ENCODE peak calls at places on chromosomes 13 and 19, in six cellular contexts. C is breast epithelium, Z is astrocyte of the spinal cord, Y is thoracic aorta, S is right lobe of liver, R is left ventricle myocardium inferior. A is an unnamed sample.

GRCh38 chr13:66305960-66306617 is 924.0 kb downstream of the PCDH9 start:
- DNase-seq in C (no peak), Z (no peak), Y (no peak), S (no peak), R (no peak), A (no peak)

GRCh38 chr13:83281666-83282065 is 600.6 kb downstream of the SLITRK1 start:
- DNase-seq in C (no peak), Z (no peak), Y (no peak), S (no peak), R (no peak), A (no peak)

GRCh38 chr13:30224732-30225131 is 82.6 kb downstream of the KATNAL1 start:
- DNase-seq in C (no peak), Z (no peak), Y (no peak), S (no peak), R (no peak), A (no peak)

GRCh38 chr19:51904331-51905165 is at the start of gene ZNF649:
- DNase-seq in C (peak), Z (peak), Y (peak), S (peak), R (peak), A (peak)

GRCh38 chr19:46529622-46530451 is 34.2 kb upstream of the PNMA8B start:
- DNase-seq in C (peak), Z (peak), Y (no peak), S (peak), R (peak), A (peak)

GRCh38 chr19:45591004-45591637 is 6.5 kb upstream of the OPA3 start:
- DNase-seq in C (peak), Z (peak), Y (no peak), S (peak), R (no peak), A (no peak)

GRCh38 chr19:37950471-37951175 is 43.6 kb downstream of the SIPA1L3 start:
- DNase-seq in C (no peak), Z (no peak), Y (no peak), S (no peak), R (no peak), A (peak)

GRCh38 chr13:80048802-80049201 is 292.1 kb downstream of the SPRY2 start:
- DNase-seq in C (no peak), Z (peak), Y (peak), S (peak), R (peak), A (peak)

GRCh38 chr19:40717325-40717879 is 490 bp downstream of the ITPKC start:
- DNase-seq in C (peak), Z (no peak), Y (no peak), S (peak), R (no peak), A (peak)

GRCh38 chr13:97262058-97262457 is 39.9 kb downstream of the MBNL2 start:
- DNase-seq in C (no peak), Z (no peak), Y (no peak), S (no peak), R (no peak), A (no peak)

GRCh38 chr13:101341464-101341863 is 74.8 kb downstream of the NALCN start:
- DNase-seq in C (no peak), Z (peak), Y (no peak), S (no peak), R (no peak), A (no peak)

GRCh38 chr19:8324186-8325050 is 3.1 kb downstream of the RPS28 start:
- DNase-seq in C (no peak), Z (no peak), Y (no peak), S (no peak), R (no peak), A (no peak)

GRCh38 chr19:17755533-17755885 is 4.2 kb downstream of the FCHO1 start:
- DNase-seq in C (no peak), Z (no peak), Y (no peak), S (no peak), R (no peak), A (no peak)

GRCh38 chr13:103236213-103236612 is 170.0 kb upstream of the SLC10A2 start:
- DNase-seq in C (no peak), Z (peak), Y (no peak), S (no peak), R (no peak), A (no peak)

GRCh38 chr19:12864721-12865715 is 16.2 kb downstream of the DNASE2 start:
- DNase-seq in C (no peak), Z (no peak), Y (no peak), S (peak), R (no peak), A (no peak)

GRCh38 chr13:110716235-110716505 is 2.7 kb downstream of the ING1 start:
- DNase-seq in C (no peak), Z (peak), Y (no peak), S (peak), R (no peak), A (no peak)

GRCh38 chr19:48724796-48725753 is 5.5 kb upstream of the MAMSTR start:
- DNase-seq in C (no peak), Z (peak), Y (no peak), S (no peak), R (peak), A (no peak)

GRCh38 chr13:100497394-100497793 is 91.2 kb downstream of the GGACT start:
- DNase-seq in C (no peak), Z (peak), Y (no peak), S (no peak), R (no peak), A (no peak)

GRCh38 chr13:97011446-97012131 is 17.3 kb upstream of the OXGR1 start:
- DNase-seq in C (no peak), Z (no peak), Y (no peak), S (no peak), R (no peak), A (no peak)

GRCh38 chr13:74243637-74244526 is 109.7 kb upstream of the KLF12 start:
- DNase-seq in C (no peak), Z (peak), Y (no peak), S (no peak), R (no peak), A (no peak)

GRCh38 chr19:34475026-34475974 is 6.3 kb upstream of the WTIP start:
- DNase-seq in C (no peak), Z (peak), Y (no peak), S (no peak), R (no peak), A (peak)

GRCh38 chr13:81395368-81395767 is 1054.4 kb upstream of the SPRY2 start:
- DNase-seq in C (no peak), Z (no peak), Y (no peak), S (no peak), R (no peak), A (peak)

GRCh38 chr19:34259367-34259865 is 5.1 kb downstream of the GARRE1 start:
- DNase-seq in C (no peak), Z (peak), Y (no peak), S (no peak), R (no peak), A (no peak)

GRCh38 chr13:60412909-60413616 is 16.0 kb downstream of the TDRD3 start:
- DNase-seq in C (no peak), Z (no peak), Y (no peak), S (no peak), R (no peak), A (no peak)

GRCh38 chr13:47415048-47415447 is 518.2 kb upstream of the HTR2A start:
- DNase-seq in C (no peak), Z (peak), Y (no peak), S (no peak), R (no peak), A (no peak)

GRCh38 chr19:7928741-7929701 is 3.1 kb upstream of the CTXN1 start:
- DNase-seq in C (no peak), Z (peak), Y (no peak), S (peak), R (no peak), A (no peak)

GRCh38 chr19:33301900-33302174 is 497 bp downstream of the CEBPA start:
- DNase-seq in C (no peak), Z (no peak), Y (no peak), S (no peak), R (no peak), A (no peak)

GRCh38 chr13:103803349-103803748 is 737.1 kb upstream of the SLC10A2 start:
- DNase-seq in C (no peak), Z (no peak), Y (no peak), S (no peak), R (no peak), A (no peak)

GRCh38 chr13:47094734-47095434 is 198.0 kb upstream of the HTR2A start:
- DNase-seq in C (no peak), Z (no peak), Y (no peak), S (no peak), R (no peak), A (no peak)

GRCh38 chr19:15463865-15464371 is 426 bp downstream of the RASAL3 start:
- DNase-seq in C (no peak), Z (no peak), Y (no peak), S (no peak), R (no peak), A (no peak)

GRCh38 chr19:42531313-42531712 is 3.0 kb upstream of the CEACAM1 start:
- DNase-seq in C (no peak), Z (no peak), Y (no peak), S (no peak), R (no peak), A (peak)

GRCh38 chr19:49441210-49441959 is at the start of gene SLC17A7:
- DNase-seq in C (no peak), Z (no peak), Y (no peak), S (no peak), R (peak), A (peak)

GRCh38 chr13:40452741-40453665 is 213.4 kb downstream of the FOXO1 start:
- DNase-seq in C (no peak), Z (peak), Y (no peak), S (no peak), R (no peak), A (peak)

GRCh38 chr13:76853481-76853880 is 32.7 kb downstream of the KCTD12 start:
- DNase-seq in C (no peak), Z (no peak), Y (no peak), S (no peak), R (no peak), A (no peak)

GRCh38 chr13:40982772-40983171 is 36.3 kb downstream of the ELF1 start:
- DNase-seq in C (no peak), Z (peak), Y (no peak), S (no peak), R (no peak), A (no peak)

GRCh38 chr13:81078048-81078447 is 737.1 kb upstream of the SPRY2 start:
- DNase-seq in C (no peak), Z (no peak), Y (no peak), S (no peak), R (no peak), A (no peak)

DNA sequence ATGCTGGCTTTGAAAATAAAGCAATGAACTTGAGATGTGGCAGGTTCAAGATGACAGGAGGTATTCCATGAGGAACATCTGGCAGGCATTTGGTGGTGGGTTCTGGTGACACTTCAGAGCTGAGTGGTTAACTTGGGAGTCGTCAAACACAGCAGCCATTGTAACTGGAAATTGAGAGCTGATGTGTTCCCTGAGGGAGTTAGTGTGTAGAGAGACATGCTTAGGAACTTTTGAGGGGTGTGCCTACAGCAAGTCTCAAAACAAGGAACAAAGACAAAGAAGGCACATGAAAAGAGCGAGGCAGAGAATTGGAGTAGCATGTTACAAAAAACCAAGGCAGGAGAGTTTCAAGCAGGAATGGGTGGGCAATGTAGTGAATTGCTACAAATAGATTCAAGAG is 53.9 kb upstream of the KL start:
- DNase-seq in C (no peak), Z (no peak), Y (no peak), S (no peak), R (no peak), A (no peak)
- H3K4me3 ChIP-seq in C (no peak), Z (no peak), Y (no peak), S (no peak), R (no peak), A (no peak)

GRCh38 chr19:50835785-50836542 is 2.6 kb upstream of the KLK15 start:
- DNase-seq in C (peak), Z (peak), Y (no peak), S (peak), R (peak), A (peak)

GRCh38 chr19:50839712-50840655 is 6.6 kb upstream of the KLK15 start:
- DNase-seq in C (no peak), Z (no peak), Y (no peak), S (no peak), R (no peak), A (peak)

GRCh38 chr19:50837300-50837699 is 3.9 kb upstream of the KLK15 start:
- DNase-seq in C (no peak), Z (no peak), Y (no peak), S (no peak), R (no peak), A (no peak)

GRCh38 chr19:50836543-50837195 is 3.3 kb upstream of the KLK15 start:
- DNase-seq in C (no peak), Z (no peak), Y (no peak), S (no peak), R (no peak), A (no peak)

GRCh38 chr19:50838239-50838638 is 4.9 kb upstream of the KLK15 start:
- DNase-seq in C (no peak), Z (no peak), Y (no peak), S (no peak), R (no peak), A (no peak)
- H3K4me3 ChIP-seq in C (no peak), Z (no peak), Y (no peak), S (no peak), R (no peak), A (no peak)

DNA sequence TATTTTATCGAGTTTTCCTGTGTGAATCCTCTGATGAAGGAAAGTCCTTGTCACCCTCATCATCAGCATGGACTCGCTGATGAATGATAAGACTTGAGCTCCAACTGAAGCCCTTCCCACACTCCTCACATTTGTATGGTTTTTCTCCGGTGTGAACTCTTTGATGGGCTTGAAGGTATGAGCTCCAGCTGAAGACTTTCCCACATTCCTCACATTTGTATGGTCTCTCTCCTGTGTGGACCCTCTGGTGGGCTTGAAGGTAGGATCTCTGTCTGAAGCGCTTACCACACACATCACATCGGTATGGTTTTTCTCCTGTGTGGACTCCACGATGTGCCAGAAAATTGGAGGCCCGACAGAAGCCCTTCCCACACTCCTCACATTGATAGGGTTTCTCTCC is 21.7 kb downstream of the ZNF45 start:
- DNase-seq in C (no peak), Z (no peak), Y (no peak), S (no peak), R (no peak), A (no peak)
- H3K4me3 ChIP-seq in C (no peak), Z (no peak), Y (no peak), S (no peak), R (no peak), A (no peak)

DNA sequence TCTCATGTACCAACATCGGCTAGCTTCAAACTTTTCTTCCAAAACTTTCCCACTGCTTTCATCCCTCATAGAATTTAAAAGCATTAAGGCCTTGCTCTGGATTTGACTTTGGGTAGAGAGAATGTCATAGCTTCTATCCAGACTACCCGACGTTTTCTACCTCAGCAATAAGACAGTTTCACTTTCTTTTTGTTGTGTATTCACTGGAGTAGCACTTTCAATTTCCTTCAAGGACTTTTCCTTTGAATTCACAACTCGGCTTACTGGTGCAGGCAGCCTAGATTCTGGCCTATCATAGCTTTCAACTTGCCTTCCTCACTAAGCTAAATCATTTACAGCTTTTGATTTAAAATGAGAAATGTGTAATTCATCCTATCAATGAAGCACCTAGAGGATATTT is 420.4 kb upstream of the GPC6 start:
- DNase-seq in C (no peak), Z (peak), Y (no peak), S (no peak), R (no peak), A (no peak)
- H3K4me3 ChIP-seq in C (peak), Z (no peak), Y (peak), S (peak), R (peak), A (no peak)

DNA sequence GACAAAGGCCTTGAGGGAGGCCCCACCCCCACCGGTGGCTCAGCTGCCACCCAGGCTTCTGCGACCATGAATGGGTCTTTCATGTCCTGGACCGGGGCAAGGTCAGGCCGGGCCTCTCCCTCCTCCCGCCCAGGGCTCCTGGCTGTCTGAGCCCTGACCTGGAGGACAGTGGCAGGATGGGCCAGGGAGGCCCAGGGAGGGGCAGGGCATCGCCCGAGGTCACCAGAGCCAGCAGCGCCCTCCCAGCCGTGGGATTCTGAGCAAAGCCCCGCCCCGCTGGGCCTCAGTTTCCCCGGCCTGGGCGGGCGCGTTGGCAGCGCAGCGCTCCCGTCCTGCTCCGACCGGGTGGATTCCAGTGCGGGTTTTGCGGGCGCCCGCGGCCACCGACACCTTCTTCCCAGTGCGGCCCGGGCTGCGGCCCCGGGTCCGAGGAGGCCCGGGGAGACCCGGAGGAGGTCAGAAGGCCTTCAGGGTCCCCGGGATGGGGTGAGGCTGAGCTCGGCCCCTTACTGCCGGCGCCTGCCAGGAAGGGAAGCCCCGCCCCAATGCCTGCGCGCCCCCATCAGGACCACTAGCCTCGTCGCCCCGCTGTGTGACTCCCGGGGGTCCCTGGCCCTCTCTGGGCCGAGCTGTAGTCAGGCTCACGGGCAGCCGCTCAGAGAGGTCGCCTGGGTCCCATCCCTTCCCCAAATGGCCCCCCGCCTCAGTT is 24.6 kb upstream of the SEMA6B start:
- DNase-seq in C (no peak), Z (peak), Y (no peak), S (no peak), R (no peak), A (no peak)
- H3K4me3 ChIP-seq in C (peak), Z (peak), Y (peak), S (no peak), R (peak), A (peak)

GRCh38 chr19:6608950-6609349 is 18.0 kb upstream of the CD70 start:
- DNase-seq in C (no peak), Z (no peak), Y (no peak), S (no peak), R (no peak), A (peak)
- H3K4me3 ChIP-seq in C (no peak), Z (no peak), Y (no peak), S (no peak), R (no peak), A (no peak)

DNA sequence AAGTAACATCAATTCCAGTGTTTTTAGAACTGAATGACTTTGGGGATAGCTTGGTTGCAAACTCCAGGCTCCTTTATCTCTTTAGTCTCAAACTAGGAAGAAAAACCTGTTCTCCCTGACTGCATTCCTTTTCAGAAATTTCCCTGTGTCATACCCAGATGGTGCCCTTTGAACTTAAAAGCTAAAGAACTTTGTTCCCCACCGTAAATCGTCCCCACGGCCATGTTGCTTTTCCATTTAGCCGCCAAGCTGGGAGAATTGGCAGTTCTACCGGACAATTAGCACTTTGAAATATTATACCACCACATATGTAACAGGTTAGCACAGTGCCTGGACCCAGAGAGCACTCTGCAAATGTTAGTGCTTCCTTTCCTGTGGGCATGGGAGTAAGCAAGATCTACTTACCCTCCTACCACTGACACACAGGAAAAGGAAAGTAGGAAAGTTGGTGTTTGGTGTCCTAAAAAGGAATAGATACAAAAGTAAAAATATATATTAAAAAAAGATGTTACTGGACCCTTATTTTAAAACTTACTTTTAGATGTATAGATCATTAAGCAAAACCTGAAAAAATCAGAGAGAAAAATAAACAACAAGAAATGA is 191.9 kb upstream of the MIR17HG start:
- DNase-seq in C (no peak), Z (no peak), Y (no peak), S (no peak), R (no peak), A (no peak)
- H3K4me3 ChIP-seq in C (no peak), Z (no peak), Y (no peak), S (no peak), R (no peak), A (no peak)

DNA sequence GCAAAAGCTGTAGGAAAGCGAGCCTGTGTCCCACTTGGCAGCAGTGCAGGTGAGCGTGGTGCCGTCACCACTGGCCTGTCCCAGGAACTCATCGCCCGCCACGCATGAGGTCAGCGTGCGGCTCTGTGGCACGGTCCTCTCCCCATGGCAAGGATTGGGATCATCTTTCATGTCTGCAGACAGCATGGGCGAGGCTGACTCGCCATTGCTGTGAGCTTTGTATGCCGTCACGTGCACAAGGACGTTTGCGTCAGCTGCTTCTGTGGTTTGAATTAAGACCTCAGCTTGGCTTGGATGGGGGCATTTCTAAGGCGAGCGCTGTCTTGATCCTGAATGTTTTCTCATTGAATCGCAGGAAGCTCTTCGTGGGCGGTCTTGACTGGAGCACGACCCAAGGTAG is 9.8 kb downstream of the DAZAP1 start:
- DNase-seq in C (no peak), Z (peak), Y (no peak), S (peak), R (no peak), A (no peak)
- H3K4me3 ChIP-seq in C (no peak), Z (no peak), Y (no peak), S (no peak), R (no peak), A (no peak)